ENCODE peak calls at places on chromosomes 16 and 17, in five cellular contexts. One of them, this sample, is unnamed. For H3K9me3, the result is how much of the 10 kb centered on the place peaks cover.

GRCh38 chr17:7651097-7651958 is 602 bp downstream of the ATP1B2 start:
- DNase-seq in stomach: no peak
- DNase-seq in transverse colon: no peak
- DNase-seq in hepatocyte: peak
- DNase-seq in fibroblast of lung: no peak
- DNase-seq in this sample: no peak

GRCh38 chr17:35243459-35244204 is 760 bp downstream of the SLFN5 start:
- DNase-seq in stomach: peak
- DNase-seq in transverse colon: peak
- DNase-seq in hepatocyte: peak
- DNase-seq in fibroblast of lung: peak
- DNase-seq in this sample: peak

GRCh38 chr17:29143894-29144293 is 36.3 kb downstream of the MYO18A start:
- DNase-seq in stomach: no peak
- DNase-seq in transverse colon: no peak
- DNase-seq in hepatocyte: no peak
- DNase-seq in fibroblast of lung: no peak
- DNase-seq in this sample: no peak

GRCh38 chr16:66470556-66470955 is 43.5 kb downstream of the BEAN1 start:
- DNase-seq in stomach: no peak
- DNase-seq in transverse colon: no peak
- DNase-seq in hepatocyte: no peak
- DNase-seq in fibroblast of lung: no peak
- DNase-seq in this sample: no peak

GRCh38 chr16:12578001-12578400 is 225.7 kb downstream of the CPPED1 start:
- DNase-seq in stomach: no peak
- DNase-seq in transverse colon: no peak
- DNase-seq in hepatocyte: no peak
- DNase-seq in fibroblast of lung: no peak
- DNase-seq in this sample: no peak

GRCh38 chr16:65822148-65822547 is 544.3 kb upstream of the CDH5 start:
- DNase-seq in stomach: no peak
- DNase-seq in transverse colon: no peak
- DNase-seq in hepatocyte: no peak
- DNase-seq in fibroblast of lung: no peak
- DNase-seq in this sample: no peak

GRCh38 chr17:49898547-49899490 is 51.0 kb upstream of the TAC4 start:
- DNase-seq in stomach: no peak
- DNase-seq in transverse colon: no peak
- DNase-seq in hepatocyte: peak
- DNase-seq in fibroblast of lung: no peak
- DNase-seq in this sample: no peak

GRCh38 chr17:40290629-40291296 is 3.1 kb downstream of the CDC6 start:
- DNase-seq in stomach: peak
- DNase-seq in transverse colon: peak
- DNase-seq in hepatocyte: peak
- DNase-seq in fibroblast of lung: peak
- DNase-seq in this sample: peak

GRCh38 chr16:48384305-48384981 is 770 bp downstream of the SIAH1 start:
- DNase-seq in stomach: peak
- DNase-seq in transverse colon: peak
- DNase-seq in hepatocyte: peak
- DNase-seq in fibroblast of lung: peak
- DNase-seq in this sample: peak

GRCh38 chr17:61400058-61400785 is 579 bp downstream of the TBX2 start:
- DNase-seq in stomach: no peak
- DNase-seq in transverse colon: no peak
- DNase-seq in hepatocyte: peak
- DNase-seq in fibroblast of lung: peak
- DNase-seq in this sample: no peak

GRCh38 chr16:69049146-69049545 is 56.3 kb upstream of the HAS3 start:
- DNase-seq in stomach: no peak
- DNase-seq in transverse colon: no peak
- DNase-seq in hepatocyte: no peak
- DNase-seq in fibroblast of lung: peak
- DNase-seq in this sample: no peak

GRCh38 chr16:61149709-61150108 is 886.5 kb downstream of the CDH8 start:
- DNase-seq in stomach: no peak
- DNase-seq in transverse colon: no peak
- DNase-seq in hepatocyte: no peak
- DNase-seq in fibroblast of lung: no peak
- DNase-seq in this sample: no peak

GRCh38 chr17:8857919-8858318 is 9.6 kb downstream of the PIK3R6 start:
- DNase-seq in stomach: no peak
- DNase-seq in transverse colon: no peak
- DNase-seq in hepatocyte: no peak
- DNase-seq in fibroblast of lung: no peak
- DNase-seq in this sample: no peak

GRCh38 chr17:17982796-17983195 is 10.1 kb downstream of the DRC3 start:
- DNase-seq in stomach: peak
- DNase-seq in transverse colon: no peak
- DNase-seq in hepatocyte: no peak
- DNase-seq in fibroblast of lung: no peak
- DNase-seq in this sample: no peak

GRCh38 chr17:40516581-40517285 is 15.3 kb upstream of the TNS4 start:
- DNase-seq in stomach: no peak
- DNase-seq in transverse colon: peak
- DNase-seq in hepatocyte: no peak
- DNase-seq in fibroblast of lung: no peak
- DNase-seq in this sample: peak

GRCh38 chr16:84532299-84532724 is 27.9 kb upstream of the MEAK7 start:
- DNase-seq in stomach: no peak
- DNase-seq in transverse colon: peak
- DNase-seq in hepatocyte: peak
- DNase-seq in fibroblast of lung: peak
- DNase-seq in this sample: no peak

GRCh38 chr17:73956595-73957465 is 246.6 kb upstream of the RPL38 start:
- DNase-seq in stomach: peak
- DNase-seq in transverse colon: peak
- DNase-seq in hepatocyte: peak
- DNase-seq in fibroblast of lung: peak
- DNase-seq in this sample: peak

GRCh38 chr17:43532581-43532980 is 13.6 kb downstream of the ETV4 start:
- DNase-seq in stomach: no peak
- DNase-seq in transverse colon: peak
- DNase-seq in hepatocyte: no peak
- DNase-seq in fibroblast of lung: no peak
- DNase-seq in this sample: peak

GRCh38 chr17:2608350-2608913 is 15.0 kb downstream of the PAFAH1B1 start:
- DNase-seq in stomach: no peak
- DNase-seq in transverse colon: no peak
- DNase-seq in hepatocyte: no peak
- DNase-seq in fibroblast of lung: no peak
- DNase-seq in this sample: no peak

GRCh38 chr16:845349-845740 is 44.8 kb upstream of the GNG13 start:
- DNase-seq in stomach: no peak
- DNase-seq in transverse colon: no peak
- DNase-seq in hepatocyte: no peak
- DNase-seq in fibroblast of lung: no peak
- DNase-seq in this sample: no peak

GRCh38 chr16:848510-849253 is 48.1 kb upstream of the GNG13 start:
- DNase-seq in stomach: no peak
- DNase-seq in transverse colon: no peak
- DNase-seq in hepatocyte: no peak
- DNase-seq in fibroblast of lung: no peak
- DNase-seq in this sample: no peak

GRCh38 chr16:847151-847550 is 46.6 kb upstream of the GNG13 start:
- DNase-seq in stomach: no peak
- DNase-seq in transverse colon: no peak
- DNase-seq in hepatocyte: no peak
- DNase-seq in fibroblast of lung: no peak
- DNase-seq in this sample: no peak

GRCh38 chr16:850668-851067 is 50.1 kb upstream of the GNG13 start:
- DNase-seq in stomach: no peak
- DNase-seq in transverse colon: no peak
- DNase-seq in hepatocyte: no peak
- DNase-seq in fibroblast of lung: no peak
- DNase-seq in this sample: no peak

DNA sequence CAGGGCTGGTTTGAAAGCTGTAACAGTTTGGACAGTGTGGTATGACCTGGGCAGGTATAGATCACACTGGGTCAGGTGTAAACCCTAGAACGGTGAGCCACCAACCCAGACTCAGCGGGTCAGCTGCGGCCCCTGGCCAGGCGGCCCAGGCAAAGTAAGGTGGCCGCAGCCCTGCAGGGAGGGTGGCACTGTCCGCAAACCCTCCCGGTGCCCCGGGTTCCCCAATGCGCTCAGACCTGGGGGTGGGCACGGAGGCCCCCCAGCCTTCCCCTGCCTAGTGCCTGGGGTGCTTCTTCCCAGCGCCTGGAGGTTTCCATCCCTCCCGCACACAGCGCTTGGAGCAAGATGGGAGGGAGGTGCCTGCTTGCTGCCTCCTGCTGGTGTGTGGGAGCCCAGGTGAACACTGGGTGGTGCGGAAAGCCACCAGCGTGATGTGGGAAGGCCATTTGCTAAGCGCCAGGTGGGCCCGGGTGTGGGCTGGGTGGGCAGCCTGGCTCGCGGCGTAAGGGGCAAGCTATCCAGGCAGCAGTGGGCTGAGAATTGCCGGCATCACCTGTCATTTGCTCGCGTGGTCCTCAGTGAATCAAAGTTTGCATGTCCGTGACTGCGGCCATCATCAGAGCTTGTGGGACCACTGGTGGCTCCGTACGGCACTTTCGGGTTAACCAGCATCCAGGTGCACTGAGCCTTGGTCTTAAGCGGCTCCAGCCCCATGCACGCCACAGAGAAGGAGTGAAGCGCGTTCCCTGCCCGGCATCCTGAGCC is 47.3 kb upstream of the GNG13 start:
- DNase-seq in stomach: no peak
- DNase-seq in transverse colon: no peak
- DNase-seq in hepatocyte: no peak
- DNase-seq in fibroblast of lung: no peak
- DNase-seq in this sample: no peak
- H3K9me3 ChIP-seq in stomach: under half
- H3K9me3 ChIP-seq in transverse colon: under half
- H3K9me3 ChIP-seq in hepatocyte: under half
- H3K9me3 ChIP-seq in fibroblast of lung: under half
- H3K9me3 ChIP-seq in this sample: under half

GRCh38 chr17:27070836-27071235 is 223.1 kb upstream of the WSB1 start:
- DNase-seq in stomach: no peak
- DNase-seq in transverse colon: no peak
- DNase-seq in hepatocyte: no peak
- DNase-seq in fibroblast of lung: no peak
- DNase-seq in this sample: no peak
- H3K9me3 ChIP-seq in stomach: under half
- H3K9me3 ChIP-seq in transverse colon: under half
- H3K9me3 ChIP-seq in hepatocyte: under half
- H3K9me3 ChIP-seq in fibroblast of lung: under half
- H3K9me3 ChIP-seq in this sample: under half

GRCh38 chr16:22859925-22860324 is 46.0 kb downstream of the HS3ST2 start:
- DNase-seq in stomach: no peak
- DNase-seq in transverse colon: no peak
- DNase-seq in hepatocyte: no peak
- DNase-seq in fibroblast of lung: no peak
- DNase-seq in this sample: no peak
- H3K9me3 ChIP-seq in stomach: under half
- H3K9me3 ChIP-seq in transverse colon: under half
- H3K9me3 ChIP-seq in hepatocyte: under half
- H3K9me3 ChIP-seq in fibroblast of lung: under half
- H3K9me3 ChIP-seq in this sample: under half

GRCh38 chr17:27069842-27070508 is 223.9 kb upstream of the WSB1 start:
- DNase-seq in stomach: no peak
- DNase-seq in transverse colon: no peak
- DNase-seq in hepatocyte: no peak
- DNase-seq in fibroblast of lung: no peak
- DNase-seq in this sample: no peak
- H3K9me3 ChIP-seq in stomach: under half
- H3K9me3 ChIP-seq in transverse colon: under half
- H3K9me3 ChIP-seq in hepatocyte: under half
- H3K9me3 ChIP-seq in fibroblast of lung: under half
- H3K9me3 ChIP-seq in this sample: under half

DNA sequence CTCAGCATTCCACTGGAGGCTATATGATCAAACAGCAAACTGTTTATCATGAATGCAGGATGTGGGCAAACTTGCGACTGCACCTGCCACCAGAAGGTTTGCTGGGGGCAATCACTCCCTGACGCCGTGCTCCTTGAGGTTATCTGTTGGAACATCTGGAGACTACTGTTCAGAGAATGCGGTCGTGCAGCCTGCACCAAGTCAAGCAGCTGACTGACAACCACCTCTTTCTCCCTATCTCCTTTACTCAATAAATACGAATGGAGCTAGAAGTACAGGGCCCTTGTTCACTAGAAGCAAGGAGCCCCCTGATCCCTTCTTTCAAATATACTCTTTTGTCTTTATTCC is 2101.2 kb downstream of the TP53TG3F start:
- DNase-seq in stomach: no peak
- DNase-seq in transverse colon: no peak
- DNase-seq in hepatocyte: no peak
- DNase-seq in fibroblast of lung: no peak
- DNase-seq in this sample: no peak
- H3K9me3 ChIP-seq in stomach: under half
- H3K9me3 ChIP-seq in transverse colon: under half
- H3K9me3 ChIP-seq in hepatocyte: under half
- H3K9me3 ChIP-seq in fibroblast of lung: under half
- H3K9me3 ChIP-seq in this sample: under half